ENCODE peak calls at places on chromosomes 16 and 17, in six cellular contexts. L, D, T, C, Z and E are unnamed samples. For H3K9me3, the result is how much of the 10 kb centered on the place peaks cover.

GRCh38 chr16:4593069-4593468 is 21.6 kb downstream of the UBALD1 start:
- DNase-seq in L (no peak), D (no peak), T (no peak), C (no peak), Z (no peak), E (no peak)

GRCh38 chr17:7222972-7223292 is 3.2 kb downstream of the ACADVL start:
- DNase-seq in L (no peak), D (no peak), T (no peak), C (no peak), Z (no peak), E (no peak)

GRCh38 chr16:77499373-77500285 is 64.8 kb upstream of the ADAMTS18 start:
- DNase-seq in L (no peak), D (peak), T (no peak), C (no peak), Z (no peak), E (no peak)

GRCh38 chr17:69828087-69828486 is 246.9 kb upstream of the KCNJ16 start:
- DNase-seq in L (no peak), D (no peak), T (no peak), C (peak), Z (peak), E (no peak)

GRCh38 chr17:73972056-73972455 is 231.4 kb upstream of the RPL38 start:
- DNase-seq in L (no peak), D (no peak), T (no peak), C (no peak), Z (no peak), E (no peak)

GRCh38 chr17:80432350-80432955 is 17.5 kb downstream of the ENDOV start:
- DNase-seq in L (no peak), D (no peak), T (no peak), C (no peak), Z (no peak), E (no peak)

GRCh38 chr17:6231886-6232767 is 161.9 kb downstream of the WSCD1 start:
- DNase-seq in L (no peak), D (no peak), T (no peak), C (no peak), Z (no peak), E (no peak)

GRCh38 chr16:29745126-29745852 is 501 bp downstream of the C16orf54 start:
- DNase-seq in L (no peak), D (no peak), T (no peak), C (no peak), Z (no peak), E (no peak)

GRCh38 chr17:18859256-18859655 is 1.3 kb downstream of the PRPSAP2 start:
- DNase-seq in L (no peak), D (no peak), T (no peak), C (peak), Z (no peak), E (no peak)

GRCh38 chr16:65697061-65697460 is 575.2 kb upstream of the CDH11 start:
- DNase-seq in L (no peak), D (no peak), T (no peak), C (no peak), Z (no peak), E (no peak)

GRCh38 chr17:41657936-41658335 is 30.7 kb upstream of the EIF1 start:
- DNase-seq in L (no peak), D (no peak), T (no peak), C (no peak), Z (no peak), E (no peak)

GRCh38 chr17:77889866-77890760 is 68.4 kb upstream of the TNRC6C start:
- DNase-seq in L (no peak), D (no peak), T (no peak), C (no peak), Z (no peak), E (peak)

DNA sequence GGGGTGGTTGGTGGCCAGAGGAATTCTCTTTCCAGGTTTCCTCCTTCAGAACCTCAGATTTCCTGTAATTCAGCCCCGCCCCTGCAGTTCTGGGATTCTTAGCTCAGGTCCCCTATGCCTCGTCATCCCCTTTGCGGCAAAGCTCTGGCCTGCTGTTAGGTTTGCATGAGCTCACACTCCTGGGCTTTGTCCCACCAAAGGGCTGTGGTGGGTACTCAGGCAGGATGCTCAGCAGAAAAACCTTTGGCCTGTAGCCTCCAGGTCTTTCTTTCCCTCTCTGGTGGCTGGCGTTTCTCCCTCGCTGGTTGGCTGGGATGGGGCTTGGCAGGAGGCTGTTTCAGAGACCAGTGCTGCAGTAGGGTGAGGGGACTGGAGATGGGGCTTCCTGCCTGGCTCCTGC is 9.6 kb upstream of the PLEKHG4 start:
- DNase-seq in L (no peak), D (no peak), T (no peak), C (no peak), Z (no peak), E (no peak)
- H3K9me3 ChIP-seq in L (under half), D (under half), T (under half), C (under half), Z (under half), E (under half)

DNA sequence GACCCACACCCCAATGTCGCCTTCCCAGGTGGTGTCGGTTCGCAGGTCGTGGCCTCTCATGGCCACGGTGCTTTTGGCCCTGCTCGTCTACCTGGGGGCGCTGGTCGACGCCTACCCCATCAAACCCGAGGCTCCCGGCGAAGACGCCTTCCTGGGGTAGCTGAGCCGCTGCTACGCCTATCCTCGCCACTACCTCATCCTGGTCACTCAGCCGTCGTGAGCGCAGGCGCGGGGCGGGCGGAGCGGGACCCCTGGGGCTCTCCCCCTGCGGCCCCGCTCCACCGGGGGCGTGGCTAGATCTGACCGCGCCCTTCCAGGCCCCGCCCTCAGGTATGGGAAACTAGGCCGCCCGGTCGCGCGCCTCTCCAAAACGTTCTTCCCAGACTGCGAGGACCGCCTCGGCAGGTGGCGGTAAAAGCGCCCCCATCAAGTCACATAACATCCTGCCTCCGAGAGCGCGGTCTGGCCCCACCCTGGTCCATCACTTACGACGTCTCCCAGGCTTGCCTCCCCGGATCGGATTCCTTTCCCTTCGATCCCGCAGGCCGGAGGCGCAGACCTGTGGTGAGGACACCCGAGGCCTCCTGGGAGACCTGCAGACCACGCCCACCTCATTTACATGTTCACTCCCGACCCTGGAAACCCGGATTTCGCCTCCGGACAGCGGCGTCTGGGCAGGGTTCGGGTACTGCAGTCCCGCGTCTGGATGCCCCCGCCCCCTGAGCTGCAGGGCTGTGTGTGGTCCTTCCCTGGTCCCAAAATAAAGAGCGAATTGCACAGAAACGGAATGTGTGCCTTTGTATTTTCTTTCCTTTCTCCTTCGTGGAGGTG is 91.5 kb upstream of the TMEM97 start:
- DNase-seq in L (peak), D (no peak), T (peak), C (no peak), Z (peak), E (peak)
- TF ChIP-seq POLR2A in L (no peak), D (no peak), T (no peak), C (no peak), Z (peak), E (no peak)

DNA sequence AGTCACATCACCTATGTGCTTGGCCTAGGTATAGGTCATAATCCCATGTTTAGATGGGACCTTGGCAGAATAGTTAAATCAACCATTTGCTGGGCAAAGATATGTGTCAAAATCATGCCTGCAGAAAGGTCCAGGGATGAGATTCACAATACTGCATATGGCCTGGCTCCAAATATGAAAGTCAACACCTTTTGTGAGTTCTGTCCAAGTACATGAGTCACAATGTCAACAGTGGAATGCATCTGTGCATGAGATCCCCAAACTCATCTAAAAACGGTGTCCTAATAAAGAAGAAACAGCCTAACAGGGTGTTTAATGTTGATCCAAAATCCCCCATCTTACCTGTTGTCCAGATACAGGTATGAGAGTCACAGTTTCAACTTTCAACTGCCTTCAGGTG is 1847.5 kb downstream of the TP53TG3F start:
- DNase-seq in L (no peak), D (no peak), T (no peak), C (no peak), Z (no peak), E (no peak)
- H3K9me3 ChIP-seq in L (under half), D (under half), T (under half), C (under half), Z (under half), E (under half)

GRCh38 chr17:1643293-1643998 is 2.1 kb downstream of the SCARF1 start:
- DNase-seq in L (peak), D (no peak), T (peak), C (no peak), Z (peak), E (peak)

GRCh38 chr17:1644493-1645206 is 882 bp downstream of the SCARF1 start:
- DNase-seq in L (no peak), D (no peak), T (no peak), C (peak), Z (no peak), E (no peak)

GRCh38 chr17:1646199-1646875 is 805 bp upstream of the SCARF1 start:
- DNase-seq in L (no peak), D (no peak), T (no peak), C (no peak), Z (no peak), E (no peak)

GRCh38 chr17:1643999-1644492 is 1.5 kb downstream of the SCARF1 start:
- DNase-seq in L (no peak), D (no peak), T (no peak), C (no peak), Z (no peak), E (no peak)

GRCh38 chr17:1645207-1646171 is at the start of gene SCARF1:
- DNase-seq in L (no peak), D (peak), T (no peak), C (no peak), Z (no peak), E (no peak)
- TF ChIP-seq POLR2A in L (no peak), D (peak), T (no peak), C (no peak), Z (no peak), E (no peak)

DNA sequence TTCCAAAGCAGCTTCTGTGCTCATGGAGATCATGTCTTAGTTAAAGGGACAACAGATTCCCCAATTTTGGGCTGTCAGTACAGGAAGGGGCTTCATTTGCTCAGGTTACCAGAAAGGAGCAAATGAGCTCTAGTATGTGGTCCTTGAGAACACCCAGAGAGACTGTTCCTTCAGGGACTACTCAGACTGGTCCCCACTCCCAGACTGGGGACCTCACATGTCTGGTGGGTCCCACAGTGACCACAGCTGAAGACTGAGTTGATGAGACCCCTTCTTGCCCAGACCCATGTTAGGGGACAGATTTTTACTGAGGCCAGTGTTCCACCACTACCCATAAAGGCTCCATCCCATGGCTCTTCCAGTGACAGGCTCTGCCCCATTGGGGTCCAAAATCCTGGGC is 1695.2 kb downstream of the TP53TG3F start:
- DNase-seq in L (no peak), D (no peak), T (no peak), C (no peak), Z (no peak), E (no peak)
- H3K9me3 ChIP-seq in L (under half), D (half or more), T (half or more), C (under half), Z (under half), E (under half)

GRCh38 chr16:50475170-50475569 is 73.0 kb upstream of the NKD1 start:
- DNase-seq in L (no peak), D (no peak), T (no peak), C (no peak), Z (no peak), E (no peak)
- TF ChIP-seq POLR2A in L (no peak), D (no peak), T (no peak), C (no peak), Z (no peak), E (no peak)

DNA sequence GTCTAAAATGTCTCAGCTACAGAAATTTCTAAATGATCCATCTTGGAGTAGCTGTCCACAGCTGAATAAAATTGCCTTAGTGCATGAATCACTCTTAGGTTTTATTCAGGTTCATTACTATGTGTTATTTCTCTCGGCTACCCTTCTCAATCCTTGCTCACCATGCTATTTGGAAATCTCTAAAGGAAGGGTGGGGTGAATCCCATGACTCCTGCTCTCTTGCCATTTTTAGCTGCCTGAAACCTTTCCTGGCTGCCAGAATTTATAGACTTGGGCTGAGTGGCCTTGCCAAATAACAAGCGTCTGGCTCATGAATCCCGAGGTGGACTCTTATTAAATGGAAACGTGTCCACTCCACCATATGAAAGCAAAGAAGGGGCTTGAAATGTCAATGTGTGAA is 936.1 kb upstream of the SOX9 start:
- DNase-seq in L (no peak), D (no peak), T (no peak), C (no peak), Z (no peak), E (no peak)
- H3K9me3 ChIP-seq in L (under half), D (under half), T (under half), C (under half), Z (under half), E (under half)

GRCh38 chr17:12995896-12996295 is 21.9 kb downstream of the ELAC2 start:
- DNase-seq in L (no peak), D (no peak), T (no peak), C (no peak), Z (no peak), E (no peak)
- TF ChIP-seq POLR2A in L (no peak), D (no peak), T (no peak), C (no peak), Z (no peak), E (no peak)